ENCODE peak calls at places on chromosomes 7 and 10, in five cellular contexts. S, P, E, U and R are unnamed samples.
A peak's percentile ranks its signal among the peaks of the same experiment; 100 is the strongest.

GRCh38 chr7:155897758-155898386 is 85.6 kb upstream of the SHH start:
- DNase-seq in U (no peak), P (no peak), E (no peak), S (no peak), R (no peak)

GRCh38 chr10:51169111-51169510 is 94.8 kb downstream of the PRKG1 start:
- DNase-seq in U (no peak), S (peak; percentile 64), P (no peak), E (no peak), R (no peak)

GRCh38 chr10:44713307-44713706 is 197.8 kb upstream of the TMEM72 start:
- DNase-seq in P (no peak), E (no peak), S (no peak), U (no peak), R (no peak)

GRCh38 chr7:2006921-2007381 is 225.8 kb downstream of the MAD1L1 start:
- DNase-seq in S (no peak), U (no peak), P (no peak), E (no peak), R (peak; percentile 22)

GRCh38 chr10:77192402-77192801 is 445.2 kb downstream of the KCNMA1 start:
- DNase-seq in E (no peak), P (no peak), S (peak; percentile 47), U (no peak), R (no peak)

GRCh38 chr10:49163741-49164140 is 24.4 kb downstream of the TMEM273 start:
- DNase-seq in E (no peak), S (peak; percentile 96), U (no peak), P (peak; percentile 52), R (no peak)

GRCh38 chr7:33757563-33758165 is 147.7 kb upstream of the BMPER start:
- DNase-seq in E (peak; percentile 40), P (peak; percentile 57), S (peak; percentile 47), U (no peak), R (no peak)

GRCh38 chr7:106757846-106758245 is 96.9 kb upstream of the CCDC71L start:
- DNase-seq in U (no peak), E (no peak), P (no peak), S (peak; percentile 64), R (no peak)

GRCh38 chr10:98267894-98268693 is at the start of gene LOXL4:
- DNase-seq in S (no peak), E (peak; percentile 21), P (peak; percentile 29), U (no peak), R (no peak)

GRCh38 chr10:17038627-17039026 is 91.0 kb downstream of the CUBN start:
- DNase-seq in E (no peak), U (no peak), S (no peak), P (no peak), R (no peak)

GRCh38 chr10:21894648-21895342 is 108.7 kb downstream of the DNAJC1 start:
- DNase-seq in P (no peak), S (no peak), E (no peak), U (no peak), R (no peak)

GRCh38 chr10:133163889-133164815 is 4.1 kb downstream of the KNDC1 start:
- DNase-seq in U (no peak), P (no peak), S (no peak), E (no peak), R (peak; percentile 89)

GRCh38 chr7:83882551-83882950 is 233.6 kb upstream of the SEMA3E start:
- DNase-seq in E (no peak), S (no peak), P (no peak), U (no peak), R (no peak)

GRCh38 chr10:99276848-99277486 is 41.3 kb upstream of the HPSE2 start:
- DNase-seq in P (peak; percentile 20), U (no peak), E (peak; percentile 32), S (peak; percentile 2), R (no peak)

GRCh38 chr7:84191842-84192241 is 2.7 kb downstream of the SEMA3A start:
- DNase-seq in E (no peak), S (peak; percentile 54), U (no peak), P (peak; percentile 35), R (no peak)

GRCh38 chr7:12943781-12944180 is 256.3 kb downstream of the ARL4A start:
- DNase-seq in E (no peak), P (no peak), U (no peak), S (no peak), R (no peak)

GRCh38 chr7:1359681-1360485 is 99.4 kb downstream of the MICALL2 start:
- DNase-seq in E (no peak), P (no peak), S (no peak), U (no peak), R (no peak)

GRCh38 chr10:123398756-123399155 is 244.6 kb downstream of the BUB3 start:
- DNase-seq in S (no peak), U (no peak), E (no peak), P (no peak), R (no peak)

GRCh38 chr7:29649010-29649716 is 85.5 kb downstream of the PRR15 start:
- DNase-seq in P (no peak), E (no peak), U (no peak), S (no peak), R (no peak)

GRCh38 chr7:142745783-142746182 is 3.5 kb upstream of the PRSS1 start:
- DNase-seq in S (no peak), P (no peak), U (no peak), E (no peak), R (no peak)

GRCh38 chr10:19922236-19922963 is 106.2 kb downstream of the PLXDC2 start:
- DNase-seq in U (no peak), S (peak; percentile 71), P (peak; percentile 82), E (no peak), R (no peak)

GRCh38 chr10:58590152-58590551 is 77.5 kb downstream of the BICC1 start:
- DNase-seq in E (no peak), U (no peak), S (peak; percentile 99), P (peak; percentile 72), R (no peak)

DNA sequence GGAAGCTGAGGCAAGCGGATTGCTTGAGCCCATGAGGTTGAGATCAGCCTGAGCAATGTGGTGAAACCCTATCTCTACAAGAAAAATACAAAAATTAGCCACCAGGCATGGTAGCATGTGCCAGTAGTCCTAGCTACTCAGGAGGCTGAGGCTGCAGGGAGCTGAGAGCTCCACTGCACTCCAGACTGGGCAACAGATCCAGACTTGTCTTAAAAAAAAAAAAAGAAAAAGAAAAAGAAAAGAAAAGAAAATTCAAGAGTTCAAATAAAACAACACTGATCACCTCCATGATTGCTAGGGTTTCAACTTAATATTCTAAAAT is 34.4 kb downstream of the RTKN2 start:
- DNase-seq in U (no peak), E (no peak), P (no peak), S (no peak), R (no peak)
- H2BK120ac ChIP-seq in U (no peak overlapping the region), E (no peak overlapping the region), P (no peak overlapping the region), S (peak overlapping the region; percentile 99), R (no peak overlapping the region)

DNA sequence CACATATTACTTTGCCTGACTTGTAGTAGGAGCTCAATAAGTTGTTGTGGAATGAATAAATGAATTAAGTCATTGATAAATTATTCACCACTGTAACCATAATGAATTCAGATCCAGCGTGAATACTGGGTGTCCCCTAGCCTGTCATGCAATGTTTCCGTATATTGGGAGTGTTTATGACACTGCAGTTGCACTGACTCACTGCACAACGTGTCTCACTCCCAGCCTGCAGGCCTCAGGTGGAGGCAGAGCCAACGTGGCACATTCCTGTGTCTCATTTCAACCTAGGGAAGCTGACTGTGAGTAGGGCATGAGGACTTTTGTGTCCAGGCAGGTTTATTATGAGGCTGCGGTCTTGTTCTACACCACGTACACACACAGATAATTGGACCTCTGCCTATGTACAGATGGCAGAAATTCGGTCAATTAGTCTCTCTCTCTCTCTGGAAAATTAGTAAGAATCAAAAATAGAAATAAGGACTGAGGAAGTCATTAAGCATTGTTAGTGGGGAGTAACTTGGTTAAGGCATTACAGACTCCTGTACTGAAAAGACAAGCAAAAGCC is 299.1 kb upstream of the IGFBP3 start:
- DNase-seq in P (peak; percentile 10), S (peak; percentile 23), E (no peak), U (no peak), R (no peak)
- H3K14ac ChIP-seq in P (no peak overlapping the region), S (no peak overlapping the region), E (no peak overlapping the region), U (no peak overlapping the region), R (no peak overlapping the region)

DNA sequence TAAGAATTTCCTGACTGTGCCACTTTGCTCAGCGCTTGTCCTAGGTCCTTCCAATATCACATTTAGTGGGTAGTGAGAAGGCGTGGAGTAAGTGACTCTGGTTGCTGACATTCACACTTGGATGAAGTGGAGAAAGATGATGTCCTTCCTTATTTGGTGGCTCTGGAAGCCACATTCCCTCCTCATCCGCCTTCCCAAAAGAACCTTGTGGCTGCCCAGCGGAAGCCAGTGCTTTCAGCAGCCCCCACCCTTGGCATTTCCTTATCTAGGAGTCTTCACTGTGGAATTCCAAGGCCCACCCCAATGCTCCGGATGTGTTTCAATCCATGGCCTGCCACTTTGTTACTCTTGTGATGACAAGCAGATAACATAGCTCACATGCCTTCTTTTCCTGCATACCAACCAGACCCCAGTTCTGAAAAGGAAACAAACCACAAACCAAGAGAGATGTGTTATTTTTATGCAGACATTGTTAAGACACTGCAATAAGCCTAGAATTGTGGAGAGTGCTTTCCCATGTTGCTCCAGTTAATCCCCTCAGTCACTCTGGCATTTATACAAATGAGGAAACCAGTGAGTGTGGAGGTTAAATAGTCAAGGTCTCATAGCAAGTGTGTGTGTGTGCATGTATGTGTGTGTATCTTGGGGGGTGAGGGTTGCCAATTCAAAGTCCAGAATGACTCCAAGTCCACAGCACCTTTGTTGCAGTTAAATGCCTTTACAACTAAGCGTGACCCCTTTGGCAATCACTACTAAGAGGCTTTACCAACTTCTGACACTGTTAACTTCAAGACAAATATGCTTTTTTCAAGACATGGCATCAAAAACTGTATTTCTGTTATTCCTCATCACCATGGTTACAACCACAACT is 10.3 kb upstream of the ANKRD1 start:
- DNase-seq in U (peak; percentile 65), S (peak; percentile 85), E (no peak), P (peak; percentile 91), R (peak; percentile 79)
- H2BK120ac ChIP-seq in U (no peak overlapping the region), S (peak overlapping the region; percentile 96), E (no peak overlapping the region), P (peak overlapping the region; percentile 94), R (no peak overlapping the region)

DNA sequence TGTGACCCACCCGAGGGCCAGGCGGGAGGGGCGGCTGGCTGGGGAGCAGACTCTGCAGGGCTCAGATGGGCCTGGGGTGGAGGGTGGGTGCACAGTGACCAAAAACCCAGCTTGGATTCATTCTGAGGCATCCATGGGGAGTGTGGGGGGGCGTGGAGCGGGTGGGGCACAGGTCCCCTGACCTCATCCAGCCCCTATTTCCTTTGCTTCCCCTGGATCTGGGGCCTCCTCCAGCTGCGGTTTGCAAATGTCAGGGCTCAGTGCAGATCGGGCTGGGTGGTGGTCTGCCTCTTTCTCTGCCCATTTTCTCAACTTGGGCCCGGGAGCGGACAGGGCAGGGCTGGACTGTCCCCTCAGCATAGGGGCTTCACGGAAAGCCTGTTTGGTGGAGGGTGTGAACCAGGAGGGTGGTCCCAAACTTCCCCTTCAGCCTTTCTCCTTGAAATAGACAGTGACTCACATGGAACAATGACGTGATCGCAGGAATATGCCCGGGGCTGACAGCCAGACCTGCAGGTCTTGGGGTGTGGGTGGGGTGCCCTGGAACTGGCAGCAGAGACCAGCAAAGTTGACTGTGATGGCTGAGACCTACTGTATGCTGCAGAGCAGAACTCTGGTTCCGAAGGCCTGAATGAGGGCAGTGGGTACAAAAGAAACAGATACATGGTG is 72.9 kb upstream of the PODXL start:
- DNase-seq in S (peak; percentile 66), P (peak; percentile 55), E (no peak), U (no peak), R (no peak)
- H3K14ac ChIP-seq in S (peak overlapping the region; percentile 85), P (peak overlapping the region; percentile 9), E (no peak overlapping the region), U (no peak overlapping the region), R (no peak overlapping the region)

GRCh38 chr7:41742619-41743018 is 39.7 kb upstream of the INHBA start:
- DNase-seq in E (no peak), P (no peak), U (no peak), S (no peak), R (no peak)
- H2BK120ac ChIP-seq in E (no peak overlapping the region), P (no peak overlapping the region), U (no peak overlapping the region), S (no peak overlapping the region), R (no peak overlapping the region)